ENCODE peak calls at places on chromosomes 11 and 22, in five cellular contexts. A is epithelial cell of esophagus, X is GM12864, H is tibial nerve, D is PC-3. M is an unnamed sample.

GRCh38 chr11:11422291-11423128 is 69.5 kb upstream of the CSNK2A3 start:
- DNase-seq in A (peak; percentile 95), X (no peak), H (no peak), D (peak; percentile 38), M (no peak)

GRCh38 chr22:20777420-20778177 is 3.7 kb downstream of the SERPIND1 start:
- DNase-seq in A (peak; percentile 97), X (no peak), H (no peak), D (peak; percentile 94), M (peak; percentile 33)

GRCh38 chr22:37121887-37122591 is 12.5 kb upstream of the TMPRSS6 start:
- DNase-seq in A (peak; percentile 93), X (peak; percentile 69), H (no peak), D (peak; percentile 56), M (peak; percentile 15)

GRCh38 chr11:86040919-86041318 is 28.0 kb downstream of the PICALM start:
- DNase-seq in A (no peak), X (no peak), H (no peak), D (no peak), M (no peak)

GRCh38 chr11:70158201-70158600 is 44.9 kb upstream of the FADD start:
- DNase-seq in A (no peak), X (no peak), H (no peak), D (peak; percentile 30), M (peak; percentile 7)

GRCh38 chr11:4072668-4073285 is 21.8 kb upstream of the RRM1 start:
- DNase-seq in A (peak; percentile 82), X (peak; percentile 49), H (no peak), D (peak; percentile 81), M (peak; percentile 75)

GRCh38 chr11:63767415-63768231 is 952 bp downstream of the ZFTA start:
- DNase-seq in A (peak; percentile 64), X (no peak), H (peak; percentile 39), D (peak; percentile 77), M (peak; percentile 56)

GRCh38 chr22:29146101-29146560 is 59.6 kb upstream of the EMID1 start:
- DNase-seq in A (no peak), X (no peak), H (no peak), D (no peak), M (no peak)

GRCh38 chr11:132846080-132846479 is 686.2 kb downstream of the OPCML start:
- DNase-seq in A (no peak), X (no peak), H (no peak), D (no peak), M (no peak)

GRCh38 chr11:15707971-15708370 is 593.2 kb downstream of the INSC start:
- DNase-seq in A (peak; percentile 16), X (no peak), H (peak; percentile 24), D (peak; percentile 9), M (no peak)

GRCh38 chr11:82047200-82047599 is 686.5 kb downstream of the FAM181B start:
- DNase-seq in A (no peak), X (no peak), H (no peak), D (no peak), M (no peak)

GRCh38 chr11:74877132-74877531 is 71.8 kb downstream of the XRRA1 start:
- DNase-seq in A (no peak), X (no peak), H (no peak), D (peak; percentile 31), M (no peak)

GRCh38 chr11:119403021-119403420 is 20.0 kb downstream of the THY1 start:
- DNase-seq in A (no peak), X (no peak), H (no peak), D (no peak), M (peak; percentile 91)

GRCh38 chr11:119054418-119054817 is 2.6 kb downstream of the HYOU1 start:
- DNase-seq in A (no peak), X (no peak), H (no peak), D (no peak), M (no peak)

GRCh38 chr22:29126670-29127069 is 53.8 kb downstream of the KREMEN1 start:
- DNase-seq in A (no peak), X (no peak), H (no peak), D (no peak), M (no peak)

GRCh38 chr11:86438685-86439084 is 64.0 kb downstream of the CCDC81 start:
- DNase-seq in A (peak; percentile 55), X (no peak), H (no peak), D (peak; percentile 12), M (peak; percentile 5)

GRCh38 chr22:49976439-49977175 is 16.0 kb downstream of the PIM3 start:
- DNase-seq in A (no peak), X (peak; percentile 68), H (no peak), D (no peak), M (no peak)

GRCh38 chr22:28021116-28021997 is 102.3 kb upstream of the PITPNB start:
- DNase-seq in A (no peak), X (no peak), H (no peak), D (no peak), M (no peak)

GRCh38 chr11:14270690-14271542 is 88.1 kb downstream of the RRAS2 start:
- DNase-seq in A (no peak), X (peak; percentile 22), H (no peak), D (no peak), M (no peak)

GRCh38 chr11:113618360-113618759 is 87.7 kb downstream of the TMPRSS5 start:
- DNase-seq in A (no peak), X (no peak), H (no peak), D (peak; percentile 98), M (peak; percentile 54)

GRCh38 chr11:1336836-1337646 is 27.6 kb upstream of the TOLLIP start:
- DNase-seq in A (peak; percentile 22), X (no peak), H (no peak), D (no peak), M (no peak)

GRCh38 chr22:48863965-48864538 is 963.6 kb downstream of the BRD1 start:
- DNase-seq in A (no peak), X (no peak), H (no peak), D (no peak), M (no peak)

GRCh38 chr22:42990131-42990838 is 24.7 kb downstream of the PACSIN2 start:
- DNase-seq in A (peak; percentile 96), X (no peak), H (no peak), D (peak; percentile 86), M (peak; percentile 92)
- H3K4me3 ChIP-seq in A (no peak overlapping the region), X (no peak overlapping the region), H (no peak overlapping the region), D (no peak overlapping the region), M (no peak overlapping the region)

GRCh38 chr11:57460756-57461749 is 725 bp downstream of the RTN4RL2 start:
- DNase-seq in A (no peak), X (no peak), H (no peak), D (peak; percentile 11), M (no peak)

GRCh38 chr11:57459112-57460016 is 964 bp upstream of the RTN4RL2 start:
- DNase-seq in A (peak; percentile 38), X (no peak), H (no peak), D (peak; percentile 36), M (no peak)

GRCh38 chr11:57461841-57462489 is 1.6 kb downstream of the RTN4RL2 start:
- DNase-seq in A (no peak), X (no peak), H (no peak), D (no peak), M (no peak)

GRCh38 chr11:57458410-57459111 is 1.8 kb upstream of the RTN4RL2 start:
- DNase-seq in A (no peak), X (no peak), H (no peak), D (peak; percentile 60), M (no peak)

DNA sequence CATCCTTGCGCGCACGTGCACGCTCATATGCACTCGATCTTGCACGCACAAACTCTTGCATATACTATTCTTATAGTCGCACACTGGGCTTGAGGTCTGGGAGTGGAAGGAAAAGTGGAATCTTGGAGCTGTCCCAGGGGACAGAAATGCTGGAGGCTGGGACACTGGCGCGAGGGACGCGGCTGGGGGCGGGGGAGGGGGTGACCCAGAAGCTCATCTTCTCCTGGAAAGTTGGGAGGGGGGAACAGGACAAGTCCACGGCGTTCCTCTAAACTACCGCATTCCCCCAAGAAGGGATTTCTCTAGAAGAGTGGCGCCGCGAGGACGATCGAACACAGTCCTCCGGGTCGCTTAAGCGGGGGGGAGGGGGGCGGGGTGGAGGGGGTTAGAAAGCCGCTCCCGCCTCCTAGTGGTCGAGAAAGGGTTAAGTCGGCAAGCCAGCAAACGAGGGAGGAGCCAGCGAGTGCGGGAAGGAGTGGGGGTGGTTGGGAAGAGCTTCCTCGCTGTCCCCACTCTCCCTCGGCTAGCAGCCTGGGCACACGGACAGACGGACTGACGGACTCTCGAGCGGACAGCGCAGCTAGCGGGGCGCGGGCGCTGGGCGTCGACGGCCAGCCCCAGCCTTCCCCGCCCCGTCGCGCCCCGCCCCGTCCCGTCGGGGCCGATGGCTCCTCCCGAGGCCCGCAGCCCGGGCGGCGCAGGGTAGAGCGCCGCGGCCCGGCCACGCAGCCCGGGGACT is at the start of gene RTN4RL2:
- DNase-seq in A (no peak), X (no peak), H (no peak), D (peak; percentile 72), M (peak; percentile 14)
- TF ChIP-seq CTCF in A (no peak), X (peak; percentile 51), H (no peak), D (peak; percentile 33), M (no peak)

GRCh38 chr11:69011624-69012091 is 1.4 kb downstream of the MRGPRF start:
- DNase-seq in A (no peak), X (no peak), H (no peak), D (no peak), M (no peak)

GRCh38 chr11:69008774-69009440 is 4.1 kb downstream of the MRGPRF start:
- DNase-seq in A (peak; percentile 97), X (no peak), H (peak; percentile 66), D (peak; percentile 95), M (peak; percentile 96)

GRCh38 chr11:69010964-69011623 is 2.0 kb downstream of the MRGPRF start:
- DNase-seq in A (peak; percentile 69), X (no peak), H (peak; percentile 72), D (no peak), M (peak; percentile 79)

GRCh38 chr11:69009441-69010211 is 3.4 kb downstream of the MRGPRF start:
- DNase-seq in A (no peak), X (no peak), H (no peak), D (no peak), M (no peak)

DNA sequence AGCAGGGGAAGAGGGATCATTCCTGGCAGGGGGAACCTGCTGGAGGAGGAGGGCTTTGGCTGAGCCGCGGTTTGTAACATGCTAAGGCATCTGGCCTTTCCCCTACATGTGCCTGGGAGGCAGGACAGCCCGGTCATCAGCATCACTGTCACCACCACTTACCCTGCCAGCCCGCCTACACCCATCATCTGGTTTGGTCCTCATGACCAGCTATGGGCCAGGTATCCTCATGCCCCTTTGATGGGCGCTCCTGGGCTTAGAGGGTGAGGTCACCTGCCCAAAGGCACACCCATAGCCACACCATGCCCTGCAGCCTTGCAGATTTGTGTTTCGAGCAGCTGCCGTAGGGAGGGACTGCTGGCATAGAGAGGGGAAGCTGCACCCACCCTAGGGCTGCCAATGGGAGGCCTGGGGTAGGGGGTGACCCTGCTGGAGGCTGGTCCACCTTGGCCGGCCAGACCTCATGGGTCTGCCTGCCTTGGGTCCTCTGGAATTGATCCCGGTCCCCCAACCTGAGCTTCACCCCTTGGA is 2.6 kb downstream of the MRGPRF start:
- DNase-seq in A (peak; percentile 37), X (no peak), H (no peak), D (peak; percentile 19), M (no peak)
- H3K4me3 ChIP-seq in A (no peak overlapping the region), X (no peak overlapping the region), H (peak overlapping the region; percentile 33), D (no peak overlapping the region), M (peak overlapping the region; percentile 65)

GRCh38 chr11:46319074-46319453 is 28.2 kb upstream of the DGKZ start:
- DNase-seq in A (no peak), X (no peak), H (no peak), D (no peak), M (no peak)

GRCh38 chr11:46326813-46327416 is 20.3 kb upstream of the DGKZ start:
- DNase-seq in A (no peak), X (no peak), H (no peak), D (no peak), M (no peak)

GRCh38 chr11:46321757-46322156 is 25.5 kb upstream of the DGKZ start:
- DNase-seq in A (peak; percentile 89), X (no peak), H (no peak), D (no peak), M (peak; percentile 44)

GRCh38 chr11:46327829-46328228 is 19.4 kb upstream of the DGKZ start:
- DNase-seq in A (no peak), X (no peak), H (no peak), D (no peak), M (no peak)

GRCh38 chr11:46322759-46323158 is 24.5 kb upstream of the DGKZ start:
- DNase-seq in A (no peak), X (no peak), H (no peak), D (no peak), M (peak; percentile 46)
- TF ChIP-seq CTCF in A (peak; percentile 6), X (peak; percentile 49), H (no peak), D (peak; percentile 36), M (peak; percentile 59)